ENCODE peak calls at places on chromosomes 3 and 15, in four cellular contexts. K, V, D and Y are unnamed samples.

GRCh38 chr15:48333553-48333952 is 2.3 kb downstream of the DUT start:
- DNase-seq in K (no peak), V (no peak), D (no peak), Y (no peak)

GRCh38 chr15:38593523-38593922 is 28.9 kb upstream of the RASGRP1 start:
- DNase-seq in K (no peak), V (no peak), D (no peak), Y (no peak)

GRCh38 chr15:40308844-40309189 is 1.1 kb upstream of the PLCB2 start:
- DNase-seq in K (no peak), V (no peak), D (no peak), Y (peak)

GRCh38 chr15:100764778-100765457 is 114.7 kb upstream of the ALDH1A3 start:
- DNase-seq in K (peak), V (no peak), D (no peak), Y (no peak)

GRCh38 chr3:137263982-137264777 is 306.4 kb downstream of the IL20RB start:
- DNase-seq in K (no peak), V (no peak), D (no peak), Y (no peak)

GRCh38 chr3:64921666-64922065 is 233.9 kb upstream of the ADAMTS9 start:
- DNase-seq in K (no peak), V (no peak), D (no peak), Y (no peak)

GRCh38 chr15:28022961-28023360 is 76.2 kb downstream of the OCA2 start:
- DNase-seq in K (no peak), V (no peak), D (no peak), Y (no peak)

GRCh38 chr3:106820726-106821362 is 556.4 kb upstream of the CCDC54 start:
- DNase-seq in K (no peak), V (no peak), D (no peak), Y (no peak)

GRCh38 chr15:80585544-80586018 is 109.5 kb upstream of the ABHD17C start:
- DNase-seq in K (no peak), V (no peak), D (peak), Y (no peak)

GRCh38 chr3:176931991-176932390 is 265.3 kb downstream of the TBL1XR1 start:
- DNase-seq in K (no peak), V (no peak), D (no peak), Y (no peak)

GRCh38 chr3:127452321-127452821 is 138.2 kb downstream of the TPRA1 start:
- DNase-seq in K (no peak), V (no peak), D (no peak), Y (peak)

DNA sequence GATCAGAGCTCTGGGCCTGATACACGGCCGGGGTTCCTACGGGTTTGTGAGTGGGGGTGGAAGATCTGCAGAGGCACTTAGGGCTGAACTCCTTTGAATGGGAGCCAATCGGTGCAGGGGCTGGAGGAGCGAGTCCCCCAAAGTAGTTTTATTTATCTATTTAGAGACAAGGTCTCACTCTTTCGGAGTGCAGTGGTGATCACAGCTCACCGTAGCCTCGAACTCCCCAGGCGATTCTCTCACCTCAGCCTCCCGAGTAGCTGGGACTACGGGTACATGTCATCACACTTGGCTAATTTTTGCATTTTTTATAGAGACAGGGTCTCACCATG is 1.6 kb upstream of the CELSR3 start:
- DNase-seq in K (no peak), V (no peak), D (no peak), Y (no peak)
- TF ChIP-seq CTCF in K (no peak), V (no peak), D (no peak), Y (peak)

DNA sequence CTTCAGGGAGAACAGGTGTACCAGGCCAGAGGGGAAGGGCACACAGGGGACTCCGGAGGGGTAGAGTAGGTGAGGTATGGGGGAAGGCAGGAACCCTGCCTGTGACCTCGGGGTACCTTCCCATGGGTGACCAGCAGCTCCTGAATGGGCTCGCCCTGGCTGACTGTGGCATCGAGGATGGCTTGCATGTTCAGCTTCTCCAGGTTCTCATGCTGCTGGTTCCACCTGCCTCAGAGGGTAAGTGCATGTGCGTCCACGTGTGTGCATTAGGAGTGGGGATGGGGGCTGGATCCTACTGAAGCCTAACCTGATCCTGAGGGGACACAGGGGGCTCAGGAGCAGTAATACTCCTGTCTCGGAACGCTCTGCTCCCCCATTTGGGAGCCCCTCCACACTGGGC is 524 bp downstream of the ZMYND10 start:
- DNase-seq in K (no peak), V (no peak), D (no peak), Y (no peak)
- TF ChIP-seq CTCF in K (no peak), V (no peak), D (no peak), Y (no peak)

GRCh38 chr3:195270079-195270349 is 945 bp downstream of the XXYLT1 start:
- DNase-seq in K (no peak), V (no peak), D (no peak), Y (no peak)

GRCh38 chr3:195269375-195270078 is 1.4 kb downstream of the XXYLT1 start:
- DNase-seq in K (no peak), V (no peak), D (no peak), Y (no peak)

GRCh38 chr3:195270350-195271115 is 426 bp downstream of the XXYLT1 start:
- DNase-seq in K (no peak), V (peak), D (peak), Y (no peak)

GRCh38 chr3:195271859-195272243 is 892 bp upstream of the XXYLT1 start:
- DNase-seq in K (no peak), V (no peak), D (no peak), Y (no peak)

DNA sequence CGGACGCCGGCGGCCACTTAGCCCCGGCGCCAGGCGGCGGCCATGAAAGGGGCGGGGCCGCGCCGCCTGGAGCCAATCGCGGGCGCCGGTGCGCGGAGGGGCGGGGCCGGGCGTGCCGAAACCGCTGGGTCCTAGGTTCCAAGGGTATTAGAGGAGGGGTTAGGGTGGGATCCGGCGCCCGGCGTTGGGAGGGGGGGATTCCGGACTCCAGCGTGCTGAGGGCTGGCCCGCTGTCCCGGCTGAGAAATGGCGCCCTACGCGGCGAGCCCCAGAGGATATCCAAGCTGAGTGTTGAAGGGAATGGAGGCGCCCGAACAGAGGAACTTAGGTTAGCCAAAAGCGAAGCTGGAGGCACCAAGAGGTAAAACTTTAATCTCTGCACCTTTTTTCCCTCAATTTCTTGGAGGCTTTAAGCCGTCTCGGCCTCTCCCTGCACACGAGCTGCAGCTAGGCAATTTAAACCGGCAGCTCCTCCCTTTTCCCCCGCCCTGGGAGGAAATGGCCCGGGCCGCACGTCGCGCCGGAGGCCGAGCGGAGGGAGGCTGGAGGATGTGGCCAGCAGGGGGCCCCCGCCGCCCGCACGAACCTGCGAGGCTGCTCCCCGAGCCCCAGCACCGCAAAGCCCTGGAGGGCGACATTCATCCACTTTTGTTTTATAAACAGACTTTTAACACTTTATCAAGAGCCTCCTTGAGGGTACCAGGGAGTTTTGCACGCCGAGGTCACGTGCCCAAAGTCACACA is at the start of gene XXYLT1:
- DNase-seq in K (peak), V (peak), D (peak), Y (no peak)
- TF ChIP-seq CTCF in K (peak), V (peak), D (peak), Y (peak)

GRCh38 chr3:108500728-108501127 is 9.7 kb downstream of the MYH15 start:
- DNase-seq in K (no peak), V (no peak), D (no peak), Y (no peak)
- TF ChIP-seq CTCF in K (no peak), V (no peak), D (no peak), Y (no peak)

DNA sequence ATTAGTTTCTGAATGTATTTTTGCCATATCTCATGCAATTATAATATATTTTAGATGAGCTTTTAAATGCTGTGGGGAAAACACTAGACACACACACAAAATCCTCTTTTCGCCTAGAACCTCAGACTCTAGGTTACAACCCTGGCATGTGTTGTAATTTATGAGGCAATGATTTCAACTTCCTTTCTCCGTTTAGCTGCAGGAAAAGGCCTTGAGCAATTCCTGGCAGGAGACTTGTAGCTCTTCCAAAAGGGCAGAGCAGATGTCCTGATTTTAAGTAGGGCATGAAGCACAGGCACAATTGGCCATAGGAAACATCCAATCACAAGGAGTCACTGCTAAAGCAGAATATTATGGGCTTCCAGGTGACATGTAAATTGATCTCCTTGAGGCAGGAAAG is 82.0 kb downstream of the GPR156 start:
- DNase-seq in K (peak), V (no peak), D (peak), Y (no peak)
- TF ChIP-seq CTCF in K (no peak), V (no peak), D (no peak), Y (no peak)

DNA sequence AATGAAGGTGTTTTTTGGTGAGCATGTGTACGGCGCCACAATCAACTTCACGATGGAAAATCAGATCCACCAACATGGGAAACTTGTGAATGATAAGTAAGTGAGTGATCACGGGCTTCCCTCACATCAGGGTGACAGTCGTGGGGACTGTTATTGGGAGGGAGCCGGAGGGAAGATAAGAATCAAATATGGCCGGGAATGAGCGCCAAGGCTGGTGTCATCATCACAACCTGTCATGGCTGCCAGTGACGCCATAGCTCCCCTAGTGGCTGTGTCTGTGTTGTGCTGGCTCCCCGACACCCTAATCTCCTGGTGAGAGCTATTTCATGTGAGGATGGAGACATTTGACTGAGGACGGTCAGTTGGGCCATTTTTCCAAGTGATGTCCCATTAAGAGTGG is 168.5 kb downstream of the SV2B start:
- DNase-seq in K (no peak), V (no peak), D (no peak), Y (no peak)
- TF ChIP-seq CTCF in K (peak), V (peak), D (peak), Y (peak)

DNA sequence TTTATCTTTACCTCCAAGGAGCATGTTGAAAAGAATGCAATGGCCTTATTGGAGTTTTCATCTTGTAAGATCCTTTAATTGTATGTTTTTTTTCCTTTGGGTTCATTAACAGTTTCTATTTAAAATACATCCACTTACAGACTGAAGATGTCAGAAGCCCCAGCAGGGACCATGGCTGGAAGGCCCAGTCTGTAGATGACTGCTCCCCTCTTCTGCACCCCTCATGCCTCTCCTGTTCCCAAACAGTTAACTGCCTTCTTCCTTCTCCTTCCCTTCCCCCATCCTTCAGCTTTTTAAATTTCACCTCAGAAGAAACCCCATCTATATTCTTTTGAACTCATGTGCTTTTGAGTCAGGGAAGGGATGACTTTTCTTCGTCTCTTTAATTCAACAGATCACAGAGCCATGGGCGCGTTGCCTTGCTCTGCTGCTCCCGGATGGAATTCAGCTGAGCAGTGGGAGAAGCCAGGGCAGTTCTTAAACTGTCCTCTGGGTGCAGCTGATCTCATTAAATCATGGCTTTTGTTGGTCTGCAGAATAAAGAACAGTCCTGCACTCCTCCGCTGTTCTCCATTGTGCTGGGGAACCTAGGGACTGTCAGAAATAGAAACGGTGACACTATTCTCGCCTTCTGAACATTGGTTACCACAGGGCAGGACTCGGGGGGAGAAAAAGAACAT is 71.5 kb upstream of the EIF1B start:
- DNase-seq in K (no peak), V (no peak), D (no peak), Y (no peak)
- TF ChIP-seq CTCF in K (peak), V (peak), D (no peak), Y (no peak)

GRCh38 chr3:55903680-55904079 is 416.6 kb upstream of the WNT5A start:
- DNase-seq in K (no peak), V (no peak), D (no peak), Y (no peak)

GRCh38 chr3:55904716-55905115 is 417.6 kb upstream of the WNT5A start:
- DNase-seq in K (no peak), V (no peak), D (no peak), Y (no peak)

GRCh38 chr3:55896155-55896554 is 409.0 kb upstream of the WNT5A start:
- DNase-seq in K (no peak), V (no peak), D (no peak), Y (no peak)

GRCh38 chr3:55897573-55898224 is 410.6 kb upstream of the WNT5A start:
- DNase-seq in K (no peak), V (no peak), D (peak), Y (no peak)

GRCh38 chr3:55899887-55900286 is 412.8 kb upstream of the WNT5A start:
- DNase-seq in K (no peak), V (no peak), D (no peak), Y (no peak)
- TF ChIP-seq CTCF in K (peak), V (peak), D (peak), Y (no peak)

DNA sequence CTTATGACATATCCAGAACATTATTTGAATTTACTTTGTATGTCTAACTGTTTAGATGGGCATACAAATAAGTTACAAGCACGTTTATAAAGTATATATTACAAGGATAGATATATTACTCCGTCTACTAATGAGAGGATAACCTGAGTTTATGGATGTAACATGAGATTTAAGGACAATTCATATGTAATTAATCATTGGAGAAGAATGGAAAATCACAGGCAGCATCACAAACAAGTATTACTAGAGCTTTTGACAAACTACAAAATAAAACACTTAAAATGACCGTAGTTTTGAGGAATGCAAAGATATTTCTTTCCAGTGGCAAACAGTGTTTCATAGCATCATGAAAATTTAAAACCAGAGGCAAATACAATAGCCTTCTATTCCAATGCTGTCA is 113.8 kb downstream of the ROBO1 start:
- DNase-seq in K (no peak), V (no peak), D (no peak), Y (no peak)
- TF ChIP-seq CTCF in K (no peak), V (no peak), D (no peak), Y (no peak)

GRCh38 chr3:7740458-7740857 is 761.2 kb upstream of the LMCD1 start:
- DNase-seq in K (no peak), V (no peak), D (no peak), Y (no peak)

GRCh38 chr3:7734456-7734855 is 767.2 kb upstream of the LMCD1 start:
- DNase-seq in K (no peak), V (no peak), D (peak), Y (no peak)

GRCh38 chr3:7744850-7745249 is 756.8 kb upstream of the LMCD1 start:
- DNase-seq in K (no peak), V (no peak), D (no peak), Y (no peak)

GRCh38 chr3:7737263-7737662 is 764.4 kb upstream of the LMCD1 start:
- DNase-seq in K (no peak), V (no peak), D (no peak), Y (no peak)

GRCh38 chr3:7739754-7740153 is 761.9 kb upstream of the LMCD1 start:
- DNase-seq in K (no peak), V (no peak), D (no peak), Y (no peak)
- TF ChIP-seq CTCF in K (no peak), V (no peak), D (no peak), Y (no peak)